ENCODE peak calls at places on chromosomes 16 and 17, in eight cellular contexts. V is COR-L47, R is sciatic nerve, Y is NCI-H2171 treated with DMSO at 0.1 percent for 48 hours, P is skeletal muscle cell, S is activated T-helper 1 cell treated with Interleukin-2 at 50 U/mL for 16 hours, B is Karpas-422, G is caudate nucleus. C is an unnamed sample.

GRCh38 chr16:66523861-66524354 is 26.0 kb downstream of the TK2 start:
- DNase-seq in B (no peak), S (no peak), G (no peak), Y (no peak), P (no peak), R (no peak), V (no peak), C (no peak)

GRCh38 chr17:51322390-51323029 is 62.2 kb downstream of the UTP18 start:
- DNase-seq in R (no peak), G (no peak), B (peak), V (peak), S (no peak), P (no peak), Y (peak), C (no peak)

GRCh38 chr16:3771513-3771912 is 54.2 kb upstream of the TRAP1 start:
- DNase-seq in V (no peak), S (no peak), P (no peak), Y (no peak), B (no peak), R (no peak), G (no peak), C (no peak)

GRCh38 chr17:43401293-43401692 is 2.5 kb downstream of the ARL4D start:
- DNase-seq in P (peak), Y (no peak), V (no peak), G (no peak), R (no peak), S (no peak), B (no peak), C (no peak)

GRCh38 chr16:49788936-49789335 is 67.0 kb downstream of the ZNF423 start:
- DNase-seq in P (no peak), B (no peak), V (no peak), G (no peak), Y (no peak), R (no peak), S (no peak), C (no peak)

GRCh38 chr16:4263504-4264436 is 9.1 kb downstream of the TFAP4 start:
- DNase-seq in S (no peak), Y (no peak), P (peak), V (no peak), R (peak), G (no peak), B (peak), C (peak)

GRCh38 chr17:43758497-43759174 is at the start of gene SOST:
- DNase-seq in R (peak), S (no peak), Y (no peak), P (no peak), B (no peak), V (no peak), G (no peak), C (no peak)

GRCh38 chr16:3953728-3954410 is 73.4 kb upstream of the CREBBP start:
- DNase-seq in P (no peak), Y (peak), S (no peak), V (no peak), B (no peak), R (peak), G (no peak), C (no peak)

GRCh38 chr17:68897557-68897956 is 57.6 kb downstream of the ABCA8 start:
- DNase-seq in R (no peak), S (no peak), B (no peak), G (no peak), P (no peak), V (no peak), Y (no peak), C (no peak)

C was measured in breast epithelium.